ENCODE peak calls at places on chromosomes 3 and 15, in six cellular contexts. O is H1, E is HepG2, T is K562, G is GM23338, A is GM12878. Y is an unnamed sample.

GRCh38 chr3:150216041-150216811 is 191.9 kb upstream of the TSC22D2 start:
- DNase-seq in O (no peak), E (no peak), T (no peak), G (no peak), A (no peak), Y (no peak)

GRCh38 chr3:160413613-160414248 is 14.3 kb downstream of the SMC4 start:
- DNase-seq in O (peak; percentile 39), E (peak; percentile 70), T (peak; percentile 59), G (peak; percentile 83), A (peak; percentile 19), Y (peak; percentile 71)

GRCh38 chr3:77147836-77148578 is 108.1 kb downstream of the ROBO2 start:
- DNase-seq in O (peak; percentile 13), E (no peak), T (no peak), G (peak; percentile 31), A (no peak), Y (peak; percentile 24)

GRCh38 chr15:64697911-64698369 is 77.4 kb downstream of the RBPMS2 start:
- DNase-seq in O (no peak), E (no peak), T (no peak), G (no peak), A (no peak), Y (no peak)

GRCh38 chr3:5769825-5770224 is 582.3 kb downstream of the EDEM1 start:
- DNase-seq in O (no peak), E (no peak), T (peak; percentile 31), G (no peak), A (no peak), Y (no peak)

GRCh38 chr15:65412556-65412955 is 10.2 kb downstream of the IGDCC4 start:
- DNase-seq in O (no peak), E (no peak), T (no peak), G (no peak), A (no peak), Y (no peak)

GRCh38 chr15:60396964-60397771 is 618 bp downstream of the ANXA2 start:
- DNase-seq in O (no peak), E (no peak), T (peak; percentile 85), G (peak; percentile 84), A (peak; percentile 53), Y (peak; percentile 64)

GRCh38 chr15:67127925-67128324 is 62.5 kb downstream of the SMAD3 start:
- DNase-seq in O (no peak), E (no peak), T (no peak), G (no peak), A (no peak), Y (no peak)

GRCh38 chr3:46960081-46960701 is 16.4 kb downstream of the CCDC12 start:
- DNase-seq in O (no peak), E (no peak), T (no peak), G (peak; percentile 39), A (no peak), Y (no peak)

GRCh38 chr3:46958469-46959168 is 17.9 kb downstream of the CCDC12 start:
- DNase-seq in O (no peak), E (no peak), T (no peak), G (no peak), A (no peak), Y (no peak)

GRCh38 chr3:46962427-46962826 is 14.1 kb downstream of the CCDC12 start:
- DNase-seq in O (no peak), E (no peak), T (no peak), G (no peak), A (no peak), Y (no peak)

GRCh38 chr3:46960801-46961200 is 15.7 kb downstream of the CCDC12 start:
- DNase-seq in O (no peak), E (no peak), T (no peak), G (no peak), A (no peak), Y (no peak)

GRCh38 chr3:46959169-46959515 is 17.4 kb downstream of the CCDC12 start:
- DNase-seq in O (no peak), E (no peak), T (no peak), G (no peak), A (no peak), Y (no peak)
- TF ChIP-seq CREB1 in O (no peak), E (no peak), T (no peak), G (no peak), A (no peak), Y (no peak)

DNA sequence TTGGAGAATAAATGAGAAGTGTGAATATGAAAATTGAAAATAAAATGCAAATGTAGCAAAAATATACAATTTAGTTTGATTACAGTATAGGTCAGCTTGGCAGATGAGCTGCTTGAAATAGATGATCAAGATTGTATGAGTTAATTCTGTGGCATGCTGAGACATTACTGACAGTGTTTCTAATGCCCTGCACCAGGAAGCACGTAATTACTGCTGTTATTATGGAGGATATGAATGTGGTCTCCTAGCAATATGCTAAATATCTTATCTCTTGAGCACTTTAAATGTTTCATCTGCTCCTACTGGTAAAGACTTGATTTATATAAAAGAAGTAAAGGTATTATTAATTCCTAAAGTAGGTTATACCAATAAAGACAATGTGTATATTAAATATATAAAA is 1015.5 kb downstream of the PLOD2 start:
- DNase-seq in O (no peak), E (no peak), T (no peak), G (no peak), A (no peak), Y (no peak)
- TF ChIP-seq CREB1 in O (no peak), E (no peak), T (no peak), G (no peak), A (no peak), Y (no peak)

DNA sequence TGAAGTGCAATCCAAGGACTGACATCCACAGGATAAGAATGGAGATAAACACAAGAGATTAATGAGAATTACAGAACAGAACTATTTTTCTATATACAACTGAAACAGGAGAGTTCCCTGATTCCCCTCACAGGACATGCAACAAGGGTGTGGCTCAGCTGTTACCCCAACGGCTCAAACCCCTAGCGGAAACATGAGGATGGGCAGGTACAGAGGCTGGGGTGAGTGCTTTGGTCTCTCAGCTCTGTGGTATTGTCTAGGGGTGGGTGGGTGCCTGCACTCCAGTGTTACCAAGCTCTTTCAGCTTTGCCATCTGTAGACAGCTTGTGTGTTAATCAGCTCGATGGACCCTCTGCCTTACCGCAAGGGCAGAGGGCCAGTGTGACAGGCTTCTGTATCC is 17.8 kb upstream of the LRIG1 start:
- DNase-seq in O (no peak), E (no peak), T (no peak), G (no peak), A (no peak), Y (no peak)
- TF ChIP-seq CREB1 in O (no peak), E (no peak), T (no peak), G (no peak), A (no peak), Y (no peak)

GRCh38 chr3:7672124-7672523 is 811.2 kb downstream of the GRM7 start:
- DNase-seq in O (no peak), E (no peak), T (no peak), G (no peak), A (no peak), Y (no peak)

GRCh38 chr3:7667774-7668173 is 806.9 kb downstream of the GRM7 start:
- DNase-seq in O (no peak), E (no peak), T (no peak), G (no peak), A (no peak), Y (no peak)

GRCh38 chr3:7669641-7670040 is 808.7 kb downstream of the GRM7 start:
- DNase-seq in O (no peak), E (no peak), T (no peak), G (no peak), A (no peak), Y (no peak)
- TF ChIP-seq CREB1 in O (no peak), E (no peak), T (no peak), G (no peak), A (no peak), Y (no peak)

GRCh38 chr3:122076414-122077292 is 21.5 kb downstream of the CD86 start:
- DNase-seq in O (no peak), E (peak; percentile 16), T (no peak), G (no peak), A (no peak), Y (no peak)

GRCh38 chr3:122079524-122079923 is 24.4 kb downstream of the CD86 start:
- DNase-seq in O (no peak), E (no peak), T (no peak), G (no peak), A (no peak), Y (no peak)

GRCh38 chr3:122078235-122078935 is 23.2 kb downstream of the CD86 start:
- DNase-seq in O (no peak), E (no peak), T (no peak), G (no peak), A (no peak), Y (no peak)

GRCh38 chr3:122080188-122080587 is 25.0 kb downstream of the CD86 start:
- DNase-seq in O (no peak), E (no peak), T (no peak), G (no peak), A (no peak), Y (no peak)

GRCh38 chr3:122077293-122078234 is 22.4 kb downstream of the CD86 start:
- DNase-seq in O (no peak), E (no peak), T (no peak), G (no peak), A (no peak), Y (no peak)
- TF ChIP-seq CREB1 in O (no peak), E (no peak), T (no peak), G (no peak), A (no peak), Y (no peak)

GRCh38 chr3:100954990-100955389 is 38.2 kb downstream of the ABI3BP start:
- DNase-seq in O (no peak), E (no peak), T (no peak), G (no peak), A (no peak), Y (no peak)
- TF ChIP-seq CREB1 in O (no peak), E (no peak), T (no peak), G (no peak), A (no peak), Y (no peak)

GRCh38 chr15:100234158-100235029 is 107.4 kb downstream of the ADAMTS17 start:
- DNase-seq in O (no peak), E (no peak), T (no peak), G (no peak), A (no peak), Y (no peak)

GRCh38 chr15:100226107-100226506 is 115.7 kb downstream of the ADAMTS17 start:
- DNase-seq in O (no peak), E (no peak), T (no peak), G (no peak), A (no peak), Y (no peak)

GRCh38 chr15:100227781-100228180 is 114.0 kb downstream of the ADAMTS17 start:
- DNase-seq in O (no peak), E (no peak), T (no peak), G (no peak), A (no peak), Y (no peak)

GRCh38 chr15:100230784-100231183 is 111.0 kb downstream of the ADAMTS17 start:
- DNase-seq in O (no peak), E (no peak), T (no peak), G (no peak), A (no peak), Y (no peak)

GRCh38 chr15:100229181-100230163 is 112.3 kb downstream of the ADAMTS17 start:
- DNase-seq in O (no peak), E (no peak), T (no peak), G (no peak), A (no peak), Y (no peak)
- TF ChIP-seq CREB1 in O (no peak), E (no peak), T (no peak), G (no peak), A (no peak), Y (no peak)

GRCh38 chr3:117660941-117661635 is 951.5 kb downstream of the TUSC7 start:
- DNase-seq in O (no peak), E (no peak), T (no peak), G (peak; percentile 11), A (no peak), Y (no peak)
- TF ChIP-seq CREB1 in O (no peak), E (no peak), T (no peak), G (no peak), A (no peak), Y (no peak)

Y was measured in WTC11.